ENCODE peak calls at places on chromosomes 5 and 9, in nine cellular contexts. Z is HTR-8/SVneo; P is activated CD4-positive, alpha-beta T cell treated with anti-CD3 and anti-CD28 coated beads, Interleukin-2, amount 10 ng/mL, durations not matched to agents 7 days and 5 days; I is T-cell; K is cardiac muscle cell; H is gastrocnemius medialis; V is ovary; X is iris pigment epithelial cell; T is skeletal muscle cell. M is an unnamed sample.

GRCh38 chr5:1542755-1543154 is 19.0 kb upstream of the LPCAT1 start:
- DNase-seq in Z (peak), P (no peak), I (no peak), K (peak), H (no peak), V (no peak), X (no peak), T (no peak), M (peak)

GRCh38 chr5:61409568-61409967 is 77.5 kb downstream of the ZSWIM6 start:
- DNase-seq in Z (peak), P (no peak), I (no peak), K (peak), H (no peak), V (no peak), X (peak), T (peak), M (no peak)

GRCh38 chr5:51684794-51685355 is 301.6 kb downstream of the ISL1 start:
- DNase-seq in Z (no peak), P (no peak), I (no peak), K (no peak), H (no peak), V (no peak), X (no peak), T (no peak), M (no peak)

GRCh38 chr9:80127920-80128319 is 556.2 kb downstream of the TLE4 start:
- DNase-seq in Z (no peak), P (no peak), I (no peak), K (no peak), H (no peak), V (no peak), X (no peak), T (no peak), M (no peak)

GRCh38 chr5:39714036-39714698 is 289.4 kb upstream of the DAB2 start:
- DNase-seq in Z (peak), P (peak), I (peak), K (peak), H (peak), V (no peak), X (peak), T (peak), M (no peak)

GRCh38 chr5:116911074-116911473 is 336.5 kb upstream of the SEMA6A start:
- DNase-seq in Z (no peak), P (no peak), I (no peak), K (no peak), H (no peak), V (no peak), X (no peak), T (no peak), M (no peak)

GRCh38 chr5:35031276-35031675 is 16.5 kb downstream of the AGXT2 start:
- DNase-seq in Z (peak), P (no peak), I (no peak), K (peak), H (no peak), V (no peak), X (peak), T (no peak), M (no peak)

GRCh38 chr5:142636093-142636492 is 49.8 kb downstream of the FGF1 start:
- DNase-seq in Z (no peak), P (no peak), I (no peak), K (no peak), H (no peak), V (no peak), X (no peak), T (no peak), M (no peak)

GRCh38 chr5:56139978-56140562 is 93.1 kb downstream of the ANKRD55 start:
- DNase-seq in Z (no peak), P (no peak), I (no peak), K (no peak), H (no peak), V (no peak), X (no peak), T (no peak), M (no peak)

GRCh38 chr5:71492817-71493615 is 37.6 kb downstream of the BDP1 start:
- DNase-seq in Z (no peak), P (no peak), I (no peak), K (no peak), H (no peak), V (no peak), X (no peak), T (no peak), M (no peak)

GRCh38 chr5:66443462-66444130 is 152.6 kb upstream of the MAST4 start:
- DNase-seq in Z (no peak), P (no peak), I (no peak), K (peak), H (no peak), V (no peak), X (no peak), T (no peak), M (no peak)

GRCh38 chr9:88852794-88853193 is 138.5 kb upstream of the S1PR3 start:
- DNase-seq in Z (peak), P (no peak), I (no peak), K (peak), H (peak), V (no peak), X (peak), T (peak), M (no peak)

GRCh38 chr9:129620669-129621295 is at the start of gene C9orf50:
- DNase-seq in Z (no peak), P (no peak), I (no peak), K (no peak), H (no peak), V (no peak), X (no peak), T (no peak), M (no peak)

GRCh38 chr5:168916852-168917251 is 337.7 kb upstream of the PANK3 start:
- DNase-seq in Z (no peak), P (no peak), I (no peak), K (peak), H (no peak), V (no peak), X (no peak), T (peak), M (no peak)

GRCh38 chr5:42360061-42360460 is 63.2 kb upstream of the GHR start:
- DNase-seq in Z (no peak), P (no peak), I (no peak), K (peak), H (no peak), V (no peak), X (peak), T (peak), M (no peak)

GRCh38 chr9:129919283-129919682 is 84.0 kb downstream of the USP20 start:
- DNase-seq in Z (no peak), P (no peak), I (no peak), K (no peak), H (no peak), V (no peak), X (no peak), T (no peak), M (no peak)

GRCh38 chr9:129036923-129037766 is 719 bp downstream of the MIGA2 start:
- DNase-seq in Z (no peak), P (no peak), I (no peak), K (no peak), H (no peak), V (no peak), X (no peak), T (no peak), M (peak)

M was measured in ascending aorta.